ENCODE peak calls at places on chromosomes 4 and X, in ten cellular contexts. Q is kidney tubule cell; K is stimulated activated CD4-positive, alpha-beta T cell treated with anti-CD3 and anti-CD28 coated beads, Interleukin-12 subunit alpha, Interleukin-12 subunit beta, amount 100 ng/mL, for 4 hours; T is stimulated activated CD8-positive, alpha-beta memory T cell treated with anti-CD3 and anti-CD28 coated beads, Interleukin-4, amount 100 ng/mL, for 1 hour; A is thoracic aorta; Z is SW480; D is SK-N-DZ; U is breast epithelium; B is fibroblast of pulmonary artery; G is fibroblast of the aortic adventitia. J is an unnamed sample.

GRCh38 chr4:176406297-176406696 is 86.5 kb downstream of the SPCS3 start:
- DNase-seq in Q (no peak), K (no peak), T (no peak), A (no peak), Z (no peak), D (no peak), U (no peak), B (no peak), G (no peak), J (no peak)

GRCh38 chr4:129362685-129363274 is 266.8 kb downstream of the C4orf33 start:
- DNase-seq in Q (peak), K (peak), T (no peak), A (peak), Z (peak), D (peak), U (peak), B (peak), G (peak), J (peak)

GRCh38 chr4:156193800-156194199 is 240.1 kb upstream of the CTSO start:
- DNase-seq in Q (no peak), K (no peak), T (no peak), A (no peak), Z (no peak), D (no peak), U (no peak), B (no peak), G (no peak), J (no peak)

GRCh38 chr4:87423313-87424031 is 1.1 kb downstream of the NUDT9 start:
- DNase-seq in Q (peak), K (no peak), T (no peak), A (no peak), Z (no peak), D (no peak), U (no peak), B (no peak), G (peak), J (peak)

GRCh38 chrX:136779346-136779781 is 1.4 kb downstream of the ARHGEF6 start:
- DNase-seq in Q (no peak), K (no peak), T (no peak), A (no peak), Z (no peak), D (no peak), U (no peak), B (no peak), G (no peak), J (peak)

GRCh38 chrX:86504297-86504696 is 356.0 kb downstream of the DACH2 start:
- DNase-seq in Q (no peak), K (no peak), T (no peak), A (no peak), Z (no peak), D (no peak), U (no peak), B (no peak), G (no peak), J (no peak)

GRCh38 chr4:173991321-173991720 is 292.1 kb downstream of the FBXO8 start:
- DNase-seq in Q (no peak), K (no peak), T (no peak), A (no peak), Z (no peak), D (peak), U (no peak), B (no peak), G (no peak), J (no peak)

GRCh38 chr4:143247866-143248265 is 63.1 kb downstream of the USP38 start:
- DNase-seq in Q (no peak), K (no peak), T (no peak), A (no peak), Z (no peak), D (no peak), U (no peak), B (no peak), G (no peak), J (no peak)

GRCh38 chrX:79079477-79079876 is 65.0 kb upstream of the GPR174 start:
- DNase-seq in Q (no peak), K (no peak), T (no peak), A (no peak), Z (no peak), D (no peak), U (no peak), B (no peak), G (no peak), J (no peak)

GRCh38 chrX:47179221-47179927 is 14.3 kb upstream of the UBA1 start:
- DNase-seq in Q (peak), K (no peak), T (no peak), A (peak), Z (no peak), D (no peak), U (peak), B (peak), G (peak), J (peak)

GRCh38 chrX:152946681-152947080 is 47.2 kb downstream of the PNMA5 start:
- DNase-seq in Q (no peak), K (no peak), T (no peak), A (no peak), Z (no peak), D (no peak), U (no peak), B (no peak), G (no peak), J (no peak)

GRCh38 chrX:15098505-15098904 is 171.4 kb downstream of the ASB9 start:
- DNase-seq in Q (no peak), K (no peak), T (no peak), A (no peak), Z (no peak), D (no peak), U (no peak), B (no peak), G (no peak), J (no peak)

GRCh38 chr4:74188912-74189311 is 31.0 kb downstream of the MTHFD2L start:
- DNase-seq in Q (no peak), K (no peak), T (no peak), A (no peak), Z (no peak), D (no peak), U (no peak), B (no peak), G (no peak), J (no peak)

GRCh38 chr4:10696253-10696652 is 11.7 kb upstream of the CLNK start:
- DNase-seq in Q (no peak), K (no peak), T (no peak), A (no peak), Z (no peak), D (no peak), U (no peak), B (no peak), G (no peak), J (no peak)

GRCh38 chr4:98873059-98873458 is 55.9 kb downstream of the EIF4E start:
- DNase-seq in Q (peak), K (no peak), T (no peak), A (no peak), Z (no peak), D (no peak), U (no peak), B (peak), G (peak), J (peak)

GRCh38 chr4:98945297-98945850 is 16.4 kb upstream of the EIF4E start:
- DNase-seq in Q (no peak), K (no peak), T (no peak), A (no peak), Z (no peak), D (no peak), U (no peak), B (peak), G (peak), J (peak)

GRCh38 chr4:163165217-163166017 is 1.3 kb downstream of the NAF1 start:
- DNase-seq in Q (peak), K (no peak), T (no peak), A (no peak), Z (peak), D (no peak), U (no peak), B (peak), G (peak), J (peak)

GRCh38 chr4:141647982-141648381 is 11.6 kb downstream of the IL15 start:
- DNase-seq in Q (no peak), K (no peak), T (no peak), A (no peak), Z (no peak), D (no peak), U (no peak), B (no peak), G (no peak), J (no peak)

GRCh38 chr4:53586121-53586816 is 5.0 kb downstream of the LNX1 start:
- DNase-seq in Q (peak), K (no peak), T (no peak), A (no peak), Z (peak), D (no peak), U (no peak), B (peak), G (peak), J (peak)

GRCh38 chrX:68650491-68650890 is 3.0 kb downstream of the STARD8 start:
- DNase-seq in Q (peak), K (no peak), T (no peak), A (no peak), Z (no peak), D (no peak), U (no peak), B (peak), G (no peak), J (peak)

GRCh38 chr4:109303141-109303499 is 662 bp upstream of the COL25A1 start:
- DNase-seq in Q (peak), K (no peak), T (no peak), A (no peak), Z (no peak), D (no peak), U (no peak), B (peak), G (no peak), J (peak)

GRCh38 chrX:39821011-39821708 is 276.6 kb downstream of the BCOR start:
- DNase-seq in Q (no peak), K (peak), T (no peak), A (no peak), Z (peak), D (peak), U (no peak), B (no peak), G (no peak), J (peak)

GRCh38 chr4:117796677-117797076 is 237.6 kb upstream of the NDST3 start:
- DNase-seq in Q (peak), K (no peak), T (no peak), A (no peak), Z (peak), D (no peak), U (no peak), B (no peak), G (no peak), J (no peak)

GRCh38 chrX:101417190-101417589 is 9.2 kb downstream of the HNRNPH2 start:
- DNase-seq in Q (no peak), K (no peak), T (no peak), A (no peak), Z (no peak), D (no peak), U (no peak), B (no peak), G (no peak), J (no peak)

GRCh38 chrX:123849096-123849495 is 10.8 kb upstream of the XIAP start:
- DNase-seq in Q (no peak), K (no peak), T (no peak), A (no peak), Z (no peak), D (no peak), U (no peak), B (no peak), G (no peak), J (no peak)

J was measured in GM23248.